ENCODE peak calls at places on chromosomes 3 and 15, in seven cellular contexts. P is HL-60; L is sigmoid colon; G is heart right ventricle; H is CD8-positive, alpha-beta memory T cell; Y is CD4-positive, CD25-positive, alpha-beta regulatory T cell; J is dorsolateral prefrontal cortex. T is an unnamed sample. For H3K27me3, the result is how much of the 10 kb centered on the place peaks cover.

GRCh38 chr3:134155456-134155855 is 95.2 kb downstream of the RYK start:
- DNase-seq in H (no peak), J (no peak), P (no peak), G (no peak), Y (no peak), L (no peak), T (no peak)

GRCh38 chr3:177445591-177445990 is 248.3 kb upstream of the TBL1XR1 start:
- DNase-seq in Y (no peak), P (no peak), H (no peak), J (no peak), L (no peak), G (no peak), T (no peak)

GRCh38 chr3:188905991-188906635 is 265.7 kb upstream of the TPRG1 start:
- DNase-seq in P (no peak), Y (no peak), J (peak), H (no peak), L (no peak), G (no peak), T (no peak)

GRCh38 chr3:70989174-70989573 is 594.4 kb downstream of the FOXP1 start:
- DNase-seq in P (no peak), G (no peak), Y (no peak), L (no peak), J (no peak), H (no peak), T (no peak)

GRCh38 chr15:83887404-83887803 is 233.5 kb downstream of the ADAMTSL3 start:
- DNase-seq in Y (no peak), G (no peak), P (no peak), J (no peak), L (no peak), H (no peak), T (no peak)

GRCh38 chr3:27714692-27715453 is 7.2 kb downstream of the EOMES start:
- DNase-seq in G (no peak), Y (no peak), H (no peak), L (no peak), P (no peak), J (no peak), T (peak)

GRCh38 chr3:46370784-46371183 is at the start of gene CCR5:
- DNase-seq in J (no peak), P (no peak), H (no peak), Y (peak), G (no peak), L (no peak), T (no peak)

GRCh38 chr15:47717036-47717611 is at the start of gene SEMA6D:
- DNase-seq in L (peak), G (peak), H (no peak), P (no peak), J (peak), Y (no peak), T (peak)

GRCh38 chr3:53728606-53729005 is 117.6 kb downstream of the CHDH start:
- DNase-seq in G (no peak), J (no peak), Y (no peak), P (no peak), L (no peak), H (no peak), T (no peak)

GRCh38 chr3:171239757-171240503 is 213.4 kb upstream of the SLC2A2 start:
- DNase-seq in H (no peak), Y (no peak), L (no peak), P (no peak), G (no peak), J (no peak), T (no peak)

GRCh38 chr3:169215953-169216352 is 447.6 kb downstream of the MECOM start:
- DNase-seq in Y (no peak), G (no peak), L (no peak), H (no peak), J (no peak), P (no peak), T (no peak)

GRCh38 chr3:190279690-190280089 is 42.6 kb downstream of the CLDN1 start:
- DNase-seq in J (no peak), L (no peak), P (no peak), Y (no peak), H (no peak), G (no peak), T (no peak)

GRCh38 chr3:3665961-3666640 is 133.1 kb upstream of the LRRN1 start:
- DNase-seq in G (no peak), J (peak), L (no peak), H (no peak), P (no peak), Y (no peak), T (peak)

GRCh38 chr3:137259709-137260108 is 301.9 kb downstream of the IL20RB start:
- DNase-seq in L (no peak), J (no peak), H (no peak), P (no peak), Y (no peak), G (no peak), T (no peak)

GRCh38 chr3:38717603-38718240 is 68.2 kb upstream of the SCN5A start:
- DNase-seq in Y (no peak), H (no peak), L (no peak), J (peak), P (no peak), G (peak), T (peak)

GRCh38 chr3:18499256-18499655 is 74.1 kb upstream of the SATB1 start:
- DNase-seq in J (no peak), H (no peak), P (no peak), G (no peak), L (no peak), Y (peak), T (no peak)

GRCh38 chr3:164984947-164985346 is 93.3 kb downstream of the SI start:
- DNase-seq in G (no peak), Y (no peak), L (no peak), J (no peak), P (no peak), H (no peak), T (no peak)

GRCh38 chr3:165462616-165463334 is 266.6 kb upstream of the SLITRK3 start:
- DNase-seq in Y (no peak), G (no peak), L (no peak), H (no peak), P (no peak), J (no peak), T (no peak)

GRCh38 chr3:126816323-126816722 is 112.3 kb downstream of the CHCHD6 start:
- DNase-seq in H (no peak), P (no peak), L (no peak), G (no peak), J (no peak), Y (no peak), T (no peak)

GRCh38 chr3:57731311-57731710 is 24.8 kb upstream of the SLMAP start:
- DNase-seq in G (no peak), P (no peak), H (no peak), Y (no peak), L (no peak), J (no peak), T (no peak)

GRCh38 chr3:67362686-67363085 is 291.7 kb downstream of the SUCLG2 start:
- DNase-seq in J (no peak), G (no peak), P (no peak), H (no peak), L (no peak), Y (no peak), T (no peak)

GRCh38 chr3:24020036-24020691 is 75.1 kb downstream of the NR1D2 start:
- DNase-seq in Y (no peak), P (no peak), L (no peak), J (no peak), H (no peak), G (no peak), T (no peak)

GRCh38 chr3:115616461-115616860 is 6.8 kb upstream of the GAP43 start:
- DNase-seq in L (no peak), G (no peak), J (no peak), Y (no peak), P (no peak), H (no peak), T (no peak)

GRCh38 chr15:77001351-77001750 is 6.4 kb downstream of the PSTPIP1 start:
- DNase-seq in P (no peak), Y (no peak), G (no peak), L (no peak), J (no peak), H (no peak), T (no peak)
- H3K27ac ChIP-seq in P (peak), Y (peak), G (no peak), L (no peak), J (no peak), H (no peak), T (no peak)

GRCh38 chr15:77821188-77821958 is 188.7 kb upstream of the LINGO1 start:
- DNase-seq in H (no peak), J (peak), Y (no peak), L (no peak), G (peak), P (no peak), T (peak)
- H3K27me3 ChIP-seq in H (under half), J (under half), Y (under half), L (under half), G (half or more), P (under half), T (under half)

GRCh38 chr3:114331710-114332109 is 37.9 kb downstream of the TIGIT start:
- DNase-seq in L (no peak), Y (no peak), P (no peak), J (no peak), H (no peak), G (no peak), T (no peak)

GRCh38 chr3:114332342-114333179 is 38.7 kb downstream of the TIGIT start:
- DNase-seq in L (no peak), G (no peak), H (no peak), J (no peak), Y (peak), P (no peak), T (no peak)

GRCh38 chr3:114333180-114333922 is 39.5 kb downstream of the TIGIT start:
- DNase-seq in P (no peak), J (no peak), G (no peak), L (no peak), H (no peak), Y (no peak), T (peak)

GRCh38 chr3:114336122-114336697 is 42.4 kb downstream of the TIGIT start:
- DNase-seq in P (no peak), J (no peak), H (no peak), G (no peak), L (no peak), Y (no peak), T (no peak)

GRCh38 chr3:114333923-114334240 is 40.1 kb downstream of the TIGIT start:
- DNase-seq in P (no peak), Y (no peak), G (no peak), H (no peak), L (no peak), J (no peak), T (no peak)
- H3K27ac ChIP-seq in P (no peak), Y (peak), G (no peak), H (no peak), L (no peak), J (peak), T (no peak)

DNA sequence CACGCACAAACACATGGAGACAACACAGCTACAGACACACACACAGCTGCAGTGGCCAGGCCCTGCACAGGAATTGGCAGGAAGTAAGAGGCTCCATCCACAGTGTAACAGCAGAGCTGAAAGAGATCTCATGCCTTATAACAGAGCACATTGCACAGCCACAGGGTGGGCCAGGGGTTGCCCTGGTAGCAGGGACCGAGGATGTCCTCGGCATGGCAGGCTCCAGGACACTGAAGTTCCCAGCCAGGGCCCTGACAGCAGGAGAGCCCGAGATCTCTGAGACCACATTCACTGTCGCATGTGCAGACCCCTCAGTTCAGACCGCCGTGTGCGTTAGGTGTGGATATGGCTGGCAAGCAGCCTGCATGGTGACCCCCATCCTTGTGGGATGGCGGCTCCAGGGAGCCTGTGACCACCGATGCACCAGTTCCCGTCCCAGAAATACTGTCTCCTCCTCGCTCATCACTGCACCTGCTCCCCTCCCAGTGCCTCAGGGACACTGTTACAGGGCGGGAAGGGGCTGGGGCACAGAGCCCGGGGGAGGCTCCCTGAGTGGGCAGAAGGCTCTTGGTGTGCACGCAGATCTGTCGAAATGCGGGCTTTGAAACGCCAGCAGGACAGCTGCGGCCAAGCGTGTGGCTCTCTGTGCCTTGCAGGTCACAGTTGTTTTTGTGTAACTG is 1.5 kb upstream of the OCA2 start:
- DNase-seq in J (no peak), Y (no peak), L (peak), H (no peak), P (no peak), G (no peak), T (no peak)
- H3K27me3 ChIP-seq in J (under half), Y (under half), L (under half), H (under half), P (under half), G (under half), T (under half)

GRCh38 chr15:61762682-61763081 is 297.6 kb downstream of the VPS13C start:
- DNase-seq in Y (no peak), J (no peak), G (no peak), L (no peak), P (no peak), H (no peak), T (no peak)
- H3K27ac ChIP-seq in Y (no peak), J (no peak), G (no peak), L (no peak), P (no peak), H (no peak), T (no peak)

GRCh38 chr3:151016421-151016820 is 43.9 kb upstream of the CLRN1 start:
- DNase-seq in L (no peak), Y (no peak), G (no peak), J (no peak), H (no peak), P (no peak), T (no peak)
- H3K27me3 ChIP-seq in L (under half), Y (under half), G (under half), J (under half), H (under half), P (under half), T (under half)

DNA sequence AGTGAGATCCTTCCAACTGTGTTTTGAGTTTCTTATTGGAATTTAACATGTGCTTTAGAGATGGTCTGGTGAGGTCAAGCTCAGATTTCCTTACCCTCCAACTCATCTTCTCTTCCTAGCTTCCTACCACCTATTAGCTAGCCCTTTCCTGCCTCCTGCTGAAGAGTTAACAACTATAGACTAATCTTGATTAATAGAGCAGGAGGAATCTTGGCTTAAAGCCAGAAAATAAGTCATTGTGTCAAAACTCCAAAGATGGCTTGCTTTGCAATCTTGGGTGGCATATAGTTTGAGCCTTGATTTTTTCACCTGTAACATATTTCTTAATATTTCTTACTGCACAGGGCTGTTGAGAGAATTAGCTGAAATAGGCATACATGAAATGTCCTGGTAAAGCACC is 27.3 kb downstream of the BCL2L10 start:
- DNase-seq in L (no peak), H (no peak), Y (no peak), J (no peak), G (no peak), P (no peak), T (no peak)
- H3K27ac ChIP-seq in L (no peak), H (no peak), Y (no peak), J (no peak), G (no peak), P (no peak), T (no peak)

T was measured in right cardiac atrium.